ENCODE peak calls at places on chromosomes 13 and 19, in seven cellular contexts. H is HCT116, X is neural progenitor cell, I is hepatocyte, F is GM23248, V is MM.1S, W is GM23338. G is an unnamed sample.

GRCh38 chr13:75445717-75446529 is 36.0 kb downstream of the TBC1D4 start:
- DNase-seq in H (no peak), X (no peak), I (no peak), F (peak; percentile 59), V (no peak), W (no peak), G (no peak)

GRCh38 chr19:44925114-44925891 is 10.9 kb downstream of the APOC1 start:
- DNase-seq in H (no peak), X (no peak), I (peak; percentile 73), F (peak; percentile 44), V (no peak), W (no peak), G (no peak)

GRCh38 chr13:110363009-110363408 is 55.9 kb downstream of the COL4A2 start:
- DNase-seq in H (peak; percentile 8), X (peak; percentile 29), I (no peak), F (no peak), V (no peak), W (peak; percentile 64), G (no peak)

GRCh38 chr19:10682397-10683063 is 18.7 kb upstream of the QTRT1 start:
- DNase-seq in H (no peak), X (no peak), I (no peak), F (no peak), V (no peak), W (no peak), G (no peak)

GRCh38 chr13:91632071-91632470 is 233.7 kb downstream of the GPC5 start:
- DNase-seq in H (no peak), X (no peak), I (no peak), F (peak; percentile 3), V (no peak), W (no peak), G (no peak)

GRCh38 chr13:60267498-60268202 is 103.9 kb upstream of the DIAPH3 start:
- DNase-seq in H (no peak), X (peak; percentile 40), I (peak; percentile 53), F (peak; percentile 6), V (no peak), W (peak; percentile 79), G (peak; percentile 68)

GRCh38 chr19:8366961-8367326 is 3.0 kb downstream of the ANGPTL4 start:
- DNase-seq in H (no peak), X (no peak), I (no peak), F (peak; percentile 40), V (no peak), W (no peak), G (no peak)

GRCh38 chr13:36344886-36345437 is 1.2 kb downstream of the SPART start:
- DNase-seq in H (no peak), X (peak; percentile 34), I (peak; percentile 19), F (no peak), V (no peak), W (peak; percentile 36), G (no peak)

GRCh38 chr19:56252699-56253422 is 19.7 kb upstream of the EDDM13 start:
- DNase-seq in H (peak; percentile 70), X (peak; percentile 91), I (peak; percentile 84), F (peak; percentile 79), V (peak; percentile 73), W (peak; percentile 94), G (peak; percentile 81)

DNA sequence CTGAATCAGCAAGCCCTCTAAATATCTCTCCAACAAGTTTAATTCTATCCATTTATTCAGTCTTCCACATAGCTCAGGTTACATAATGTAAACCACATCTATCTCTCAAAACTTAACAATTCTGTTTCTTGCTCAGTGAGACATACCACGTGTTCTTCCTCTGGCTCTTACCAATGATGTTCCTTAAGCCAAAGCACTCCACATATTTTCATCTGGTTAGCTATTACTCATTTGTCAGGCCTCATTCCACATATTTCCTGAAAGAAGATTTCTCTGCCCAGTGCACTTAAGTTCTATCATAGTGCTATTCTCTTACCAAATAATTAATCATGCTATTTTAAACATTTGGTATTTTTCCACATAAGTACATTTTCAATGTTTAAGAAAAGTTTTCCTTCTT is 403.3 kb upstream of the ATXN8OS start:
- DNase-seq in H (no peak), X (no peak), I (no peak), F (no peak), V (no peak), W (no peak), G (no peak)
- TF ChIP-seq EZH2phosphoT487 in H (no peak), X (no peak), I (no peak), F (no peak), V (no peak), W (no peak), G (no peak)

GRCh38 chr19:53659292-53659691 is 27.5 kb downstream of the DPRX start:
- DNase-seq in H (no peak), X (peak; percentile 80), I (peak; percentile 88), F (peak; percentile 9), V (no peak), W (peak; percentile 94), G (no peak)
- TF ChIP-seq EZH2phosphoT487 in H (no peak), X (no peak), I (no peak), F (no peak), V (no peak), W (no peak), G (no peak)

DNA sequence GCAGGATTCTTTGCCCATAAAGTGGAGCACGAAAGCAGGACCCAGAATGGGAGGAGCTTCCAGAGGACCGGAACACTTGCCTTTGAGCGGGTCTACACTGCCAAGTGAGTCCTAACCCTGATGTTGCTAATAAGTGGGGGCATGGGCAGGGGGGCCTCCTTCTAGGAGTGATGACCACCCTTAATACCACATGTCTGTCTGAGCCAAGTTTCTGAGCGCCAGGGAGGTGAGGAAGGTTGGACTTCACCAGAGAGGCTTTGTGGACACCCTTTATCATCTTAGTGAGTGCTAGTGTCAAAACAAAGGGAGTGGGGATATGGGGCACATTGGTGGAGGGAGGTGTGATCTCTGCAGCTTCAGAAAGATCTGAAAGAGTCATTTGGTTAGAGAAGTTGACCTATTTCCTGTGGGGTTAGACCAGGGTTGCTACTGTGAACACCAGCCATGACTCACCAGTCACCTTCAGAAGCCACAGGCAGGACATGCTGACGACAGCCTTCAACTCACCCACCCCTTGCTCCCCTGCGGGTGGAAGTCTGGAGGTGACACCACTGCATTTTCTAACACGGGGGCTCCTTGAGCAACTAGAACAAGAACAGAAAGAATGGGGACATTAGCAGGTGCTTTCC is 8.8 kb downstream of the ALOX5AP start:
- DNase-seq in H (peak; percentile 19), X (no peak), I (peak; percentile 32), F (peak; percentile 48), V (peak; percentile 88), W (no peak), G (peak; percentile 34)
- TF ChIP-seq EZH2phosphoT487 in H (no peak), X (no peak), I (no peak), F (no peak), V (no peak), W (no peak), G (no peak)

GRCh38 chr13:74061939-74062595 is 72.1 kb downstream of the KLF12 start:
- DNase-seq in H (no peak), X (no peak), I (no peak), F (peak; percentile 59), V (peak; percentile 85), W (no peak), G (peak; percentile 78)
- TF ChIP-seq EZH2phosphoT487 in H (no peak), X (no peak), I (no peak), F (no peak), V (no peak), W (no peak), G (no peak)

DNA sequence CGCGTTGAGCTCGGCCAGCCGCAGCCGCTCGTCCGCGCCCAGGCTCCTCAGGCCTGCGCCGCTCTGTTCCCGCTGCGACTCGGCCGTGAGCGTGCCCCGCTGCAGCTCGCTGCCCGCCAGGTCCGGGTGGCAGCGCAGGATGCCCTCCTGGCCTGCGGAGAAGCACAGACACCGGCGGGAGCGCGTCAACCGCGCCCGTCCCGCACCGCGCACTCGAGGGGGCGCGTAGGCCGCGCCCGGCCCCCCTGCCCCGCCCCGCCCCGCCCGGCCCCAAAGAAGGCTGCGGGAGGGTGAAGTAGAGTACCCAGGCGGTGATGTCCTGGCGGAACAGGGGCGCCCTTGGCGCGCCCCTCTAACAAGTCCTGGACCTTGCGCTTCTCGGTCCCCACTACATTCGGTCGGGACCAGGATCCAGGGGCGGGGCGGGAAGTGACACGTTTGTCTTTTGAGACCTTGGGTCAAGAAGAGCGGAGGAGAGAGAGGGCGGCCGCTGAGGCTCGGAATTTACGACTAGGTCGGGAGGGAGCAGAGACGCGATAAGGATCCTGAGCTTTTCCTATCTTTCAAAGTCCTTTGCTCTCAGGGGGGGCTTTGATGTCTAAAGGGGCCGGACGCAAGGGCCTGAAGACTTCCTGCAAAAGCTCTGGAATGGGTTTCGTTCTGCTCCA is 9.3 kb upstream of the CDX2 start:
- DNase-seq in H (no peak), X (peak; percentile 61), I (peak; percentile 81), F (no peak), V (no peak), W (peak; percentile 85), G (no peak)
- TF ChIP-seq EZH2phosphoT487 in H (no peak), X (no peak), I (no peak), F (no peak), V (no peak), W (peak; percentile 78), G (no peak)

G was measured in OCI-LY7.